ENCODE peak calls at places on chromosomes 7 and 10, in four cellular contexts. One of them, this sample, is unnamed.

GRCh38 chr7:35691827-35692307 is 3.1 kb downstream of the HERPUD2 start:
- DNase-seq in GM12891: no peak
- DNase-seq in K562: peak
- DNase-seq in GM12878: no peak
- DNase-seq in this sample: no peak

GRCh38 chr10:3668276-3668960 is 116.6 kb downstream of the KLF6 start:
- DNase-seq in GM12891: no peak
- DNase-seq in K562: peak
- DNase-seq in GM12878: no peak
- DNase-seq in this sample: no peak

GRCh38 chr10:113921571-113922370 is 67.3 kb downstream of the NHLRC2 start:
- DNase-seq in GM12891: no peak
- DNase-seq in K562: no peak
- DNase-seq in GM12878: no peak
- DNase-seq in this sample: no peak

GRCh38 chr10:34607894-34608293 is 207.2 kb downstream of the PARD3 start:
- DNase-seq in GM12891: no peak
- DNase-seq in K562: no peak
- DNase-seq in GM12878: no peak
- DNase-seq in this sample: no peak

GRCh38 chr10:108166401-108166800 is 1001.9 kb upstream of the SORCS1 start:
- DNase-seq in GM12891: no peak
- DNase-seq in K562: no peak
- DNase-seq in GM12878: no peak
- DNase-seq in this sample: no peak

GRCh38 chr7:122438001-122438400 is 133.5 kb upstream of the FEZF1 start:
- DNase-seq in GM12891: no peak
- DNase-seq in K562: no peak
- DNase-seq in GM12878: no peak
- DNase-seq in this sample: no peak

GRCh38 chr10:29603516-29603915 is 31.3 kb downstream of the SVIL start:
- DNase-seq in GM12891: no peak
- DNase-seq in K562: no peak
- DNase-seq in GM12878: no peak
- DNase-seq in this sample: no peak

GRCh38 chr10:31619410-31620095 is 300.5 kb downstream of the ZEB1 start:
- DNase-seq in GM12891: no peak
- DNase-seq in K562: no peak
- DNase-seq in GM12878: no peak
- DNase-seq in this sample: no peak

GRCh38 chr10:102473445-102474331 is 22.3 kb upstream of the C10orf95 start:
- DNase-seq in GM12891: no peak
- DNase-seq in K562: no peak
- DNase-seq in GM12878: no peak
- DNase-seq in this sample: no peak

GRCh38 chr7:122528879-122529481 is 169.9 kb downstream of the RNF133 start:
- DNase-seq in GM12891: no peak
- DNase-seq in K562: peak
- DNase-seq in GM12878: no peak
- DNase-seq in this sample: no peak

GRCh38 chr7:156334636-156335035 is 305.9 kb upstream of the RNF32 start:
- DNase-seq in GM12891: no peak
- DNase-seq in K562: no peak
- DNase-seq in GM12878: no peak
- DNase-seq in this sample: no peak

GRCh38 chr10:3828404-3829192 is 43.6 kb upstream of the KLF6 start:
- DNase-seq in GM12891: no peak
- DNase-seq in K562: peak
- DNase-seq in GM12878: no peak
- DNase-seq in this sample: no peak

GRCh38 chr7:37848297-37848696 is at the start of gene NME8:
- DNase-seq in GM12891: no peak
- DNase-seq in K562: no peak
- DNase-seq in GM12878: no peak
- DNase-seq in this sample: no peak

GRCh38 chr10:104349623-104350142 is 4.0 kb upstream of the CFAP58 start:
- DNase-seq in GM12891: no peak
- DNase-seq in K562: no peak
- DNase-seq in GM12878: peak
- DNase-seq in this sample: peak

GRCh38 chr10:72573079-72573478 is 52.8 kb downstream of the MICU1 start:
- DNase-seq in GM12891: no peak
- DNase-seq in K562: no peak
- DNase-seq in GM12878: no peak
- DNase-seq in this sample: no peak

DNA sequence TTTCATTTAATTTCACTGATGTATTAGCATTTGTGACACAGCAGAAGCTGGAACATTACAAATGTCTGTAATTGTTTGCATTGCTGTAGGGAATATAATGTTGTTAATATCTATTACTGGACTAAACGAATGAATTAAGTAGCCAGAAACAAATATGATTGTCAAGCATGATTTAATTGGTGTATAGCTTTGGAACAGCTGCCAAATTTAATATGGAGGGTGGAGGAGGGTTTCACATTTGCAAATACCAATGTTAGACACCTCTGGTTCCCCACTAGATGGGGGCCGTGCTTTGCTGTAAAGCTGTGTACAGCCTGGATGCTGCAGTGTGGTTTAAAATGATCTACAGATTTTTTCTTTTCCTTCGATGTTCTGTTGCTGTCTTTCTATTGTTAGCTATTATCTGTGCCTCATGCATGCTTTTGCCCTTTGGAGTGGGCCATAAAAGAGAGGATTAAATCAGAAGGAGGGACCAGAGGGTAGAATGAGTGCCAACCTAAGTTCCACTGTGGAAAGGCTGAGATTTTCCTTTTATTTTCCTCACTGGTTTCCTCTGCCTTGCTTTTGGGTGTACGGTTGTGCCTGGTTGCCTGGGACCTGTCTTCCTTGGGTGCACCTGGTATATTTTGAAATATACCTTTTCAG is 23.1 kb downstream of the DNAJB9 start:
- DNase-seq in GM12891: no peak
- DNase-seq in K562: peak
- DNase-seq in GM12878: no peak
- DNase-seq in this sample: no peak
- TF ChIP-seq SPI1 in GM12891: no peak
- TF ChIP-seq SPI1 in K562: no peak
- TF ChIP-seq SPI1 in GM12878: no peak
- TF ChIP-seq SPI1 in this sample: no peak

GRCh38 chr7:12456506-12456905 is 52.8 kb upstream of the VWDE start:
- DNase-seq in GM12891: no peak
- DNase-seq in K562: no peak
- DNase-seq in GM12878: no peak
- DNase-seq in this sample: no peak

GRCh38 chr7:12458520-12459131 is 55.0 kb upstream of the VWDE start:
- DNase-seq in GM12891: no peak
- DNase-seq in K562: peak
- DNase-seq in GM12878: no peak
- DNase-seq in this sample: peak
- TF ChIP-seq SPI1 in GM12891: no peak
- TF ChIP-seq SPI1 in K562: no peak
- TF ChIP-seq SPI1 in GM12878: no peak
- TF ChIP-seq SPI1 in this sample: no peak

GRCh38 chr10:46222364-46222935 is 64.3 kb upstream of the ANTXRL start:
- DNase-seq in GM12891: no peak
- DNase-seq in K562: no peak
- DNase-seq in GM12878: no peak
- DNase-seq in this sample: no peak

GRCh38 chr10:46223064-46223480 is 63.7 kb upstream of the ANTXRL start:
- DNase-seq in GM12891: no peak
- DNase-seq in K562: no peak
- DNase-seq in GM12878: no peak
- DNase-seq in this sample: no peak

GRCh38 chr10:46224414-46224682 is 62.4 kb upstream of the ANTXRL start:
- DNase-seq in GM12891: no peak
- DNase-seq in K562: no peak
- DNase-seq in GM12878: no peak
- DNase-seq in this sample: no peak

GRCh38 chr10:46225597-46225996 is 61.2 kb upstream of the ANTXRL start:
- DNase-seq in GM12891: no peak
- DNase-seq in K562: no peak
- DNase-seq in GM12878: no peak
- DNase-seq in this sample: no peak

DNA sequence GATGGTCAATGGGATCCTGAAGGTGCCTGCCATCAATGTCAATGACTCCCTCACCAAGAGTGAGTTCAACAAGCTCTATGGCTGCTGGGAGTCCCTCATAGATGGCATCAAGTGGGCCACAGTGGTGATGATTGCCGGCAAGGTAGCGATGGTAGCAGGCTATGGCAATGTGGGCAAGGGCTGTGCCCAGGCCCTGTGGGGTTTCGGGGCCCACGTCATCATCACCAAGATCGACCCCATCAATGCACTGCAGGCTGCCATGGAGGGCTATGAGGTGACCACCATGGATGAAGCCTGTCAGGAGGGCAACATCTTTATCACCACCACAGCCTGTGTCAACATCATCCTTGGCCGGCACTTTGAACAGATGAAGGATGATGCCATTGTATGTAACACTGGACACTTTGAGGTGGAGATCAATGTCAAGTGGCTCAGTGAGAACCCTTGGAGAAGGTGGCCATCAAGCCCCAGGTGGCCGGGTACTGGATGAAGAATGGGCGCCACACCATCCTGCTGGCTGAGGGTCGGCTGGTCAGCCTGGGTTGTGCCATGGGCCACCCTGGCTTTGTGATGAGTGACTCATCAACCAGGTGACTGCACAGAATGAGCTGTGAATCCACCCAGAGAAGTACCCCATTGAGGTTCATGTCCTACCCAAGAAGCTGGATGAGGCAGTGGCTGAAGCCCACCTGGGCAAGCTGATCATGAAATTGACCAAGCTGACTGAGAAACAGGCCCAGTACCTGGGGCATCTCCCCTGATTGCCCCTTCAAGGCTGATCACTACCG is 63.0 kb upstream of the ANTXRL start:
- DNase-seq in GM12891: no peak
- DNase-seq in K562: no peak
- DNase-seq in GM12878: no peak
- DNase-seq in this sample: no peak
- TF ChIP-seq SPI1 in GM12891: no peak
- TF ChIP-seq SPI1 in K562: no peak
- TF ChIP-seq SPI1 in GM12878: no peak
- TF ChIP-seq SPI1 in this sample: no peak

DNA sequence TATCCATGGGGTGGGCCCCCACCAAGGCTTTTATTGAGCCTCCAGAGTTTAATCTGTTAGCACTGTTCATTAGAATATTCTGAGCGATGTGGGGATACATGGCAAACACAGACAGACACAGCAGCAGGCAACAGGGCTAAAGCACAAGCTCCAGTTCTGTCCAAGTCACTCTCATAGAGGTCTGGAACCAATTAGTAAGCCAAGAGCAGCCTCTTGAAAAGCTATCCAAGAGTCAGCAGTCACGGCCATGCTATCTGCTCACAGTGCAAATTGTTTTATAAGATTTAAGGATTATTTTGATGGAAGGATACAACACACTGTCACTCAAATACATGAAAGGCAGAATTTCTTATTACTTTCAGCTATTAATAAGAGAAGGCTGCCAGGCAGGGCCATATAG is 86.4 kb upstream of the DGKB start:
- DNase-seq in GM12891: no peak
- DNase-seq in K562: no peak
- DNase-seq in GM12878: no peak
- DNase-seq in this sample: no peak
- TF ChIP-seq SPI1 in GM12891: no peak
- TF ChIP-seq SPI1 in K562: no peak
- TF ChIP-seq SPI1 in GM12878: no peak
- TF ChIP-seq SPI1 in this sample: no peak

GRCh38 chr10:49397036-49397999 is 1.4 kb upstream of the DRGX start:
- DNase-seq in GM12891: no peak
- DNase-seq in K562: no peak
- DNase-seq in GM12878: no peak
- DNase-seq in this sample: no peak
- TF ChIP-seq SPI1 in GM12891: no peak
- TF ChIP-seq SPI1 in K562: no peak
- TF ChIP-seq SPI1 in GM12878: no peak
- TF ChIP-seq SPI1 in this sample: no peak

GRCh38 chr7:30159698-30160143 is 24.9 kb downstream of the MTURN start:
- DNase-seq in GM12891: no peak
- DNase-seq in K562: peak
- DNase-seq in GM12878: no peak
- DNase-seq in this sample: peak
- TF ChIP-seq SPI1 in GM12891: peak
- TF ChIP-seq SPI1 in K562: peak
- TF ChIP-seq SPI1 in GM12878: peak
- TF ChIP-seq SPI1 in this sample: peak

DNA sequence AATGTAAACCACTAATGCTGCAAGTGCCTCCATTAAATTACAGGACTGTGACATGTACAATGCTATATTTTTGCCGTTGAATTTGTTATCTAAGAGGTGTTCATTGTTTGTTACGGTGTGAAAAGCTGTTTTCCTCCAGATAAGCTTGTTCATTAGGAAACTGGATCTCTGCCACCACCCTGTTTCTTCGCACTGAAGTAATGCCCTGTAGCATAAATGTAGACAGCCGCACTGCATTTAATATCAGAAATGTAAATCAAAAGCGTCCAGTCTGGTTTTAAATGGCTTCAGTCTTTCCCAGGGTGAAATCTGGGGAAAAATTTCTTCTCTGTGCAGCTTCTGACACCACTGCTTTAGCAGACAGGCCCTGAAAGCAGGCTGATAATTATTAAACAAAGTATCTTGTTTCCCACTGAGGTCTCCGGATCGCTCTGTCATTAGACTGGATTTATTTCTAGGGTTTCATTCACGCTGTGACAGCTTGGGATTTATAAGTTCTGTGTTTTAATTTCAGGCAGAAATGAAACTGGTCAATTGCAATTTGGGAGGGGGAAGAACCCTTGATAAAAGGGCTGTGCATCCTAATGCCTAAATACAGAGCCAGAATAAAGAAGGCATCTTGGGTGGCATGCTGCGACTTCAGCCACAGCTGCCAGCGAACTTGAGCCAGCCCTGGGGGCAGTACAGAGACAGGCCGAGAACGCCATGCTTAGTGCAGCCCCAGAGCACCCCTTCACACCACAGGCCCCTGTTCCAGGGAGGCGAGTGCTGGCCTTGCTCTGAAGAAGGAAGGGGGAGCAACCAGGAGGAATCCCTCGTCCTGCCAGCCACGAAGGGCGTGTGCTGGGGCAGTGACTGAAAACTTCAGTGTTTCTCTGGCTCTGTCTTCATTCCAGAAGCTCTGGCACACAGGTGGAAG is 547.7 kb upstream of the GALNT17 start:
- DNase-seq in GM12891: no peak
- DNase-seq in K562: no peak
- DNase-seq in GM12878: no peak
- DNase-seq in this sample: no peak
- TF ChIP-seq SPI1 in GM12891: no peak
- TF ChIP-seq SPI1 in K562: no peak
- TF ChIP-seq SPI1 in GM12878: no peak
- TF ChIP-seq SPI1 in this sample: no peak

This sample was measured in HL-60.